ENCODE peak calls at places on chromosome 1, in five cellular contexts. S, G, J, P and D are unnamed samples.

GRCh38 chr1:1597275-1597930 is 2.5 kb downstream of the FNDC10 start:
- DNase-seq in P (peak), S (no peak), G (no peak), J (no peak), D (no peak)

GRCh38 chr1:68321084-68321685 is 88.9 kb upstream of the WLS start:
- DNase-seq in P (peak), G (peak), S (peak), J (no peak), D (peak)

GRCh38 chr1:15207031-15207828 is 39.8 kb upstream of the FHAD1 start:
- DNase-seq in P (no peak), J (no peak), S (no peak), G (no peak), D (no peak)

GRCh38 chr1:212665241-212666115 is 34.2 kb downstream of the BATF3 start:
- DNase-seq in S (peak), J (peak), G (peak), P (peak), D (peak)

GRCh38 chr1:220300442-220301121 is 28.3 kb upstream of the RAB3GAP2 start:
- DNase-seq in S (peak), J (no peak), G (peak), P (peak), D (peak)

GRCh38 chr1:230280906-230281413 is 145.2 kb downstream of the PGBD5 start:
- DNase-seq in S (no peak), P (no peak), J (no peak), G (no peak), D (no peak)

GRCh38 chr1:232813757-232814156 is 8.5 kb downstream of the MAP10 start:
- DNase-seq in J (no peak), P (no peak), S (no peak), G (no peak), D (no peak)

GRCh38 chr1:111778541-111779051 is 22.9 kb downstream of the DDX20 start:
- DNase-seq in P (no peak), G (no peak), S (no peak), J (no peak), D (no peak)

GRCh38 chr1:42816600-42817439 is at the start of the genes ERMAP and SVBP:
- DNase-seq in S (peak), J (peak), P (peak), G (peak), D (peak)

GRCh38 chr1:162023547-162024501 is at the start of gene OLFML2B:
- DNase-seq in G (peak), S (peak), J (peak), P (peak), D (peak)

GRCh38 chr1:8407652-8408051 is 89.7 kb downstream of the SLC45A1 start:
- DNase-seq in P (no peak), J (no peak), G (no peak), S (no peak), D (no peak)

GRCh38 chr1:28507646-28508434 is 2.0 kb downstream of the RCC1 start:
- DNase-seq in P (no peak), G (no peak), J (no peak), S (no peak), D (no peak)

GRCh38 chr1:115283681-115284146 is 54.3 kb downstream of the NGF start:
- DNase-seq in P (no peak), J (no peak), S (peak), G (no peak), D (no peak)

GRCh38 chr1:26155370-26156284 is 3.3 kb upstream of the FAM110D start:
- DNase-seq in J (no peak), S (peak), G (no peak), P (no peak), D (no peak)

GRCh38 chr1:91912267-91912666 is 26.3 kb upstream of the TGFBR3 start:
- DNase-seq in S (no peak), P (no peak), G (no peak), J (no peak), D (no peak)

GRCh38 chr1:222043444-222044292 is 301.8 kb upstream of the DUSP10 start:
- DNase-seq in G (no peak), P (peak), S (peak), J (no peak), D (peak)

GRCh38 chr1:2451744-2452582 is 24.1 kb upstream of the PLCH2 start:
- DNase-seq in J (no peak), P (peak), S (no peak), G (no peak), D (peak)

GRCh38 chr1:189708674-189709073 is 769.0 kb downstream of the BRINP3 start:
- DNase-seq in G (no peak), J (no peak), P (no peak), S (no peak), D (peak)

GRCh38 chr1:246797597-246797996 is 73.4 kb downstream of the SCCPDH start:
- DNase-seq in S (no peak), G (no peak), P (no peak), J (no peak), D (no peak)

GRCh38 chr1:212401838-212402582 is 12.7 kb downstream of the PACC1 start:
- DNase-seq in J (no peak), G (no peak), S (no peak), P (peak), D (peak)

GRCh38 chr1:86774305-86775304 is 70.2 kb downstream of the SH3GLB1 start:
- DNase-seq in G (no peak), P (peak), S (peak), J (peak), D (peak)

GRCh38 chr1:27887215-27888035 is 15.1 kb downstream of the THEMIS2 start:
- DNase-seq in P (no peak), J (no peak), G (no peak), S (no peak), D (no peak)

GRCh38 chr1:86915737-86916235 is 1.4 kb downstream of the HS2ST1 start:
- DNase-seq in S (no peak), G (no peak), P (no peak), J (no peak), D (no peak)

GRCh38 chr1:40404670-40405462 is 31.3 kb downstream of the SMAP2 start:
- DNase-seq in J (no peak), G (no peak), S (peak), P (peak), D (peak)

GRCh38 chr1:210750468-210750867 is 383.5 kb downstream of the KCNH1 start:
- DNase-seq in J (no peak), P (no peak), G (no peak), S (no peak), D (no peak)

GRCh38 chr1:28927442-28928305 is 13.3 kb downstream of the EPB41 start:
- DNase-seq in P (no peak), J (no peak), G (no peak), S (no peak), D (no peak)

GRCh38 chr1:20250346-20250989 is 40.2 kb upstream of the VWA5B1 start:
- DNase-seq in G (no peak), J (no peak), S (no peak), P (peak), D (peak)

GRCh38 chr1:44807364-44808062 is 362 bp upstream of the DYNLT4 start:
- DNase-seq in J (peak), G (peak), P (peak), S (peak), D (peak)

GRCh38 chr1:64235133-64235532 is 31.7 kb downstream of the UBE2U start:
- DNase-seq in P (no peak), G (no peak), J (no peak), S (no peak), D (peak)

GRCh38 chr1:192904438-192904895 is 95.6 kb downstream of the RGS2 start:
- DNase-seq in P (peak), G (no peak), S (no peak), J (no peak), D (peak)

GRCh38 chr1:226708342-226708780 is 30.7 kb downstream of the ITPKB start:
- DNase-seq in J (no peak), G (no peak), S (peak), P (peak), D (peak)

GRCh38 chr1:221520250-221520649 is 221.6 kb downstream of the DUSP10 start:
- DNase-seq in P (no peak), S (no peak), J (no peak), G (no peak), D (no peak)

GRCh38 chr1:106022312-106022902 is 1034.1 kb upstream of the PRMT6 start:
- DNase-seq in G (no peak), J (no peak), S (no peak), P (no peak), D (peak)

GRCh38 chr1:62434612-62434994 is 2.2 kb upstream of the USP1 start:
- DNase-seq in G (no peak), S (no peak), P (no peak), J (no peak), D (no peak)

GRCh38 chr1:17140279-17140678 is 21.0 kb upstream of the PADI2 start:
- DNase-seq in S (no peak), G (no peak), J (no peak), P (no peak), D (peak)

GRCh38 chr1:183139281-183139942 is 46.7 kb upstream of the LAMC2 start:
- DNase-seq in S (no peak), J (no peak), P (peak), G (no peak), D (peak)

GRCh38 chr1:62912028-62912638 is 128.2 kb downstream of the ATG4C start:
- DNase-seq in G (no peak), J (peak), P (peak), S (no peak), D (peak)